ENCODE peak calls at places on chromosomes 7 and 10, in four cellular contexts. One of them, this sample, is unnamed.

GRCh38 chr10:126663328-126663727 is 7.2 kb downstream of the C10orf90 start:
- DNase-seq in WTC11: no peak
- DNase-seq in K562: no peak
- DNase-seq in H1: no peak
- DNase-seq in this sample: no peak

GRCh38 chr7:110412614-110413013 is 678.3 kb upstream of the LRRN3 start:
- DNase-seq in WTC11: no peak
- DNase-seq in K562: no peak
- DNase-seq in H1: no peak
- DNase-seq in this sample: no peak

GRCh38 chr10:69878951-69879350 is 77.2 kb downstream of the COL13A1 start:
- DNase-seq in WTC11: no peak
- DNase-seq in K562: no peak
- DNase-seq in H1: no peak
- DNase-seq in this sample: no peak

GRCh38 chr7:155308330-155309020 is 10.8 kb downstream of the INSIG1 start:
- DNase-seq in WTC11: no peak
- DNase-seq in K562: no peak
- DNase-seq in H1: no peak
- DNase-seq in this sample: no peak

GRCh38 chr7:24587853-24588252 is 14.6 kb downstream of the PALS2 start:
- DNase-seq in WTC11: peak; percentile 63
- DNase-seq in K562: peak; percentile 55
- DNase-seq in H1: no peak
- DNase-seq in this sample: no peak

GRCh38 chr7:128833148-128833938 is 3.1 kb downstream of the FLNC start:
- DNase-seq in WTC11: no peak
- DNase-seq in K562: peak; percentile 92
- DNase-seq in H1: no peak
- DNase-seq in this sample: peak; percentile 60

GRCh38 chr10:34474060-34474376 is 341.1 kb downstream of the PARD3 start:
- DNase-seq in WTC11: no peak
- DNase-seq in K562: no peak
- DNase-seq in H1: no peak
- DNase-seq in this sample: no peak

GRCh38 chr7:36301914-36302771 is 87.5 kb upstream of the ANLN start:
- DNase-seq in WTC11: no peak
- DNase-seq in K562: peak; percentile 64
- DNase-seq in H1: no peak
- DNase-seq in this sample: no peak

GRCh38 chr7:7793921-7794320 is 75.5 kb upstream of the RPA3 start:
- DNase-seq in WTC11: no peak
- DNase-seq in K562: no peak
- DNase-seq in H1: no peak
- DNase-seq in this sample: no peak

GRCh38 chr7:155458317-155459132 is 596 bp downstream of the EN2 start:
- DNase-seq in WTC11: no peak
- DNase-seq in K562: no peak
- DNase-seq in H1: no peak
- DNase-seq in this sample: peak; percentile 77

GRCh38 chr7:70870349-70870748 is 261.6 kb upstream of the GALNT17 start:
- DNase-seq in WTC11: no peak
- DNase-seq in K562: no peak
- DNase-seq in H1: no peak
- DNase-seq in this sample: no peak

GRCh38 chr7:127578036-127578684 is 7.2 kb downstream of the GCC1 start:
- DNase-seq in WTC11: no peak
- DNase-seq in K562: peak; percentile 20
- DNase-seq in H1: no peak
- DNase-seq in this sample: peak; percentile 61

GRCh38 chr7:23530355-23530754 is 1.4 kb downstream of the TRA2A start:
- DNase-seq in WTC11: no peak
- DNase-seq in K562: peak; percentile 57
- DNase-seq in H1: no peak
- DNase-seq in this sample: peak; percentile 59

GRCh38 chr7:21851445-21852043 is 94.2 kb downstream of the CDCA7L start:
- DNase-seq in WTC11: no peak
- DNase-seq in K562: no peak
- DNase-seq in H1: no peak
- DNase-seq in this sample: no peak

GRCh38 chr7:31122649-31123058 is 70.5 kb downstream of the ADCYAP1R1 start:
- DNase-seq in WTC11: peak; percentile 78
- DNase-seq in K562: peak; percentile 75
- DNase-seq in H1: peak; percentile 75
- DNase-seq in this sample: peak; percentile 74

GRCh38 chr7:41238851-41239331 is 464.0 kb downstream of the INHBA start:
- DNase-seq in WTC11: no peak
- DNase-seq in K562: no peak
- DNase-seq in H1: no peak
- DNase-seq in this sample: no peak

GRCh38 chr10:20276127-20276979 is 460.1 kb downstream of the PLXDC2 start:
- DNase-seq in WTC11: no peak
- DNase-seq in K562: no peak
- DNase-seq in H1: no peak
- DNase-seq in this sample: no peak

GRCh38 chr7:154928136-154929005 is 74.6 kb downstream of the PAXIP1 start:
- DNase-seq in WTC11: no peak
- DNase-seq in K562: peak; percentile 79
- DNase-seq in H1: no peak
- DNase-seq in this sample: peak; percentile 58

GRCh38 chr10:72260215-72260587 is 13.5 kb upstream of the DDIT4 start:
- DNase-seq in WTC11: no peak
- DNase-seq in K562: no peak
- DNase-seq in H1: no peak
- DNase-seq in this sample: no peak

GRCh38 chr7:11706666-11707605 is 125.1 kb downstream of the THSD7A start:
- DNase-seq in WTC11: no peak
- DNase-seq in K562: no peak
- DNase-seq in H1: no peak
- DNase-seq in this sample: no peak

GRCh38 chr10:99966306-99966705 is 43.4 kb downstream of the DNMBP start:
- DNase-seq in WTC11: no peak
- DNase-seq in K562: peak; percentile 7
- DNase-seq in H1: no peak
- DNase-seq in this sample: peak; percentile 19

GRCh38 chr10:93274419-93274818 is 200.7 kb downstream of the CYP26A1 start:
- DNase-seq in WTC11: no peak
- DNase-seq in K562: no peak
- DNase-seq in H1: no peak
- DNase-seq in this sample: no peak

GRCh38 chr7:151035024-151035717 is 6.9 kb downstream of the ABCB8 start:
- DNase-seq in WTC11: no peak
- DNase-seq in K562: no peak
- DNase-seq in H1: no peak
- DNase-seq in this sample: no peak

GRCh38 chr7:24708244-24708643 is 49.0 kb downstream of the GSDME start:
- DNase-seq in WTC11: no peak
- DNase-seq in K562: no peak
- DNase-seq in H1: no peak
- DNase-seq in this sample: no peak

GRCh38 chr10:79928028-79928583 is 20.8 kb downstream of the SFTPD start:
- DNase-seq in WTC11: no peak
- DNase-seq in K562: peak; percentile 17
- DNase-seq in H1: no peak
- DNase-seq in this sample: no peak

GRCh38 chr7:30155481-30155880 is 20.7 kb downstream of the MTURN start:
- DNase-seq in WTC11: no peak
- DNase-seq in K562: no peak
- DNase-seq in H1: no peak
- DNase-seq in this sample: no peak

GRCh38 chr10:96339956-96340904 is 18.6 kb downstream of the OPALIN start:
- DNase-seq in WTC11: peak; percentile 79
- DNase-seq in K562: peak; percentile 68
- DNase-seq in H1: no peak
- DNase-seq in this sample: peak; percentile 45

GRCh38 chr10:6347391-6347951 is 144.7 kb downstream of the PFKFB3 start:
- DNase-seq in WTC11: no peak
- DNase-seq in K562: no peak
- DNase-seq in H1: no peak
- DNase-seq in this sample: no peak

GRCh38 chr7:504221-505081 is 15.2 kb downstream of the PDGFA start:
- DNase-seq in WTC11: peak; percentile 9
- DNase-seq in K562: no peak
- DNase-seq in H1: no peak
- DNase-seq in this sample: no peak

GRCh38 chr7:502296-502695 is 17.4 kb downstream of the PDGFA start:
- DNase-seq in WTC11: no peak
- DNase-seq in K562: no peak
- DNase-seq in H1: no peak
- DNase-seq in this sample: no peak

GRCh38 chr7:503046-503574 is 16.5 kb downstream of the PDGFA start:
- DNase-seq in WTC11: no peak
- DNase-seq in K562: no peak
- DNase-seq in H1: no peak
- DNase-seq in this sample: no peak

GRCh38 chr7:505171-505570 is 14.5 kb downstream of the PDGFA start:
- DNase-seq in WTC11: peak; percentile 8
- DNase-seq in K562: no peak
- DNase-seq in H1: no peak
- DNase-seq in this sample: no peak

GRCh38 chr7:503575-504111 is 16.0 kb downstream of the PDGFA start:
- DNase-seq in WTC11: peak; percentile 11
- DNase-seq in K562: no peak
- DNase-seq in H1: no peak
- DNase-seq in this sample: no peak
- TF ChIP-seq TEAD4 in WTC11: no peak
- TF ChIP-seq TEAD4 in K562: no peak
- TF ChIP-seq TEAD4 in H1: no peak
- TF ChIP-seq TEAD4 in this sample: no peak

GRCh38 chr10:61835069-61835908 is 66.2 kb upstream of the ARID5B start:
- DNase-seq in WTC11: no peak
- DNase-seq in K562: peak; percentile 89
- DNase-seq in H1: no peak
- DNase-seq in this sample: peak; percentile 15
- TF ChIP-seq TEAD4 in WTC11: no peak
- TF ChIP-seq TEAD4 in K562: no peak
- TF ChIP-seq TEAD4 in H1: no peak
- TF ChIP-seq TEAD4 in this sample: peak; percentile 27

GRCh38 chr10:121172406-121172805 is 321.2 kb downstream of the WDR11 start:
- DNase-seq in WTC11: no peak
- DNase-seq in K562: no peak
- DNase-seq in H1: no peak
- DNase-seq in this sample: no peak
- TF ChIP-seq TEAD4 in WTC11: no peak
- TF ChIP-seq TEAD4 in K562: no peak
- TF ChIP-seq TEAD4 in H1: no peak
- TF ChIP-seq TEAD4 in this sample: no peak

GRCh38 chr7:138127996-138128395 is 51.7 kb downstream of the AKR1D1 start:
- DNase-seq in WTC11: no peak
- DNase-seq in K562: no peak
- DNase-seq in H1: no peak
- DNase-seq in this sample: no peak

GRCh38 chr7:138125598-138126111 is 49.4 kb downstream of the AKR1D1 start:
- DNase-seq in WTC11: no peak
- DNase-seq in K562: no peak
- DNase-seq in H1: no peak
- DNase-seq in this sample: no peak

GRCh38 chr7:138126928-138127327 is 50.7 kb downstream of the AKR1D1 start:
- DNase-seq in WTC11: no peak
- DNase-seq in K562: no peak
- DNase-seq in H1: no peak
- DNase-seq in this sample: no peak

GRCh38 chr7:138125119-138125518 is 48.9 kb downstream of the AKR1D1 start:
- DNase-seq in WTC11: no peak
- DNase-seq in K562: no peak
- DNase-seq in H1: no peak
- DNase-seq in this sample: no peak

GRCh38 chr7:138129551-138130165 is 53.4 kb downstream of the AKR1D1 start:
- DNase-seq in WTC11: no peak
- DNase-seq in K562: no peak
- DNase-seq in H1: no peak
- DNase-seq in this sample: no peak
- TF ChIP-seq TEAD4 in WTC11: no peak
- TF ChIP-seq TEAD4 in K562: no peak
- TF ChIP-seq TEAD4 in H1: no peak
- TF ChIP-seq TEAD4 in this sample: no peak

DNA sequence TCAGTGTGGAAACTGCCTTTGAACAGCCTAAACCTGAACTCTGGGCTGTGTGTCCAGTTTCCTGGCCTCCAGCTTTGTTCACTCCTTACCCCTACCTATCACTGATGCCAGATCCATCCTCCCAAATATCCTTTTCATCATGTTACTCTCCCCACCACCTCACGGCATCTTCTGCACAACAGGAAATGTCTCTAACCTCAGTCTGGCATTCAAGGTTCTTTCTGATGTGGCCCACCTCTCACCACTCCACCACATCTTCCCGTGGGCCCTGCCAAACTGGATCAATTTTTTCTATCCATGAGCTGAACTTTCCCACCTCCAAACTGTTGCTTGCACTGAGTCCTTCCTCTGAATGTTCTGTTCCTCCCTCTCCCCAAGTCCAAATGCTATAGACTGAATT is 35.8 kb upstream of the MAP3K8 start:
- DNase-seq in WTC11: no peak
- DNase-seq in K562: no peak
- DNase-seq in H1: no peak
- DNase-seq in this sample: no peak
- TF ChIP-seq TEAD4 in WTC11: no peak
- TF ChIP-seq TEAD4 in K562: no peak
- TF ChIP-seq TEAD4 in H1: no peak
- TF ChIP-seq TEAD4 in this sample: no peak

GRCh38 chr10:22875584-22875983 is 52.3 kb upstream of the ARMC3 start:
- DNase-seq in WTC11: no peak
- DNase-seq in K562: no peak
- DNase-seq in H1: no peak
- DNase-seq in this sample: no peak
- TF ChIP-seq TEAD4 in WTC11: no peak
- TF ChIP-seq TEAD4 in K562: no peak
- TF ChIP-seq TEAD4 in H1: no peak
- TF ChIP-seq TEAD4 in this sample: no peak

This sample was measured in SK-N-SH.